ENCODE peak calls at places on chromosomes 13 and 19, in four cellular contexts. One of them, this sample, is unnamed.
A peak's percentile ranks its signal among the peaks of the same experiment; 100 is the strongest.

GRCh38 chr13:40406405-40407138 is 259.9 kb downstream of the FOXO1 start:
- DNase-seq in foreskin melanocyte: no peak
- DNase-seq in T-helper 17 cell: no peak
- DNase-seq in small intestine: no peak
- DNase-seq in this sample: no peak

GRCh38 chr13:40777166-40777956 is 6.4 kb upstream of the MRPS31 start:
- DNase-seq in T-helper 17 cell: no peak
- DNase-seq in foreskin melanocyte: peak; percentile 32
- DNase-seq in small intestine: peak; percentile 76
- DNase-seq in this sample: no peak

GRCh38 chr19:34690372-34690771 is 12.9 kb downstream of the ZNF302 start:
- DNase-seq in small intestine: no peak
- DNase-seq in foreskin melanocyte: no peak
- DNase-seq in T-helper 17 cell: no peak
- DNase-seq in this sample: no peak

GRCh38 chr13:31476753-31477152 is 262.6 kb upstream of the RXFP2 start:
- DNase-seq in T-helper 17 cell: no peak
- DNase-seq in small intestine: no peak
- DNase-seq in foreskin melanocyte: no peak
- DNase-seq in this sample: no peak

GRCh38 chr19:58059003-58059671 is at the start of gene ZNF135:
- DNase-seq in small intestine: peak; percentile 66
- DNase-seq in T-helper 17 cell: no peak
- DNase-seq in foreskin melanocyte: peak; percentile 52
- DNase-seq in this sample: peak; percentile 13

GRCh38 chr13:71785361-71785760 is 81.6 kb downstream of the DACH1 start:
- DNase-seq in small intestine: no peak
- DNase-seq in T-helper 17 cell: no peak
- DNase-seq in foreskin melanocyte: no peak
- DNase-seq in this sample: no peak

GRCh38 chr13:100491164-100491847 is 97.3 kb downstream of the GGACT start:
- DNase-seq in T-helper 17 cell: no peak
- DNase-seq in foreskin melanocyte: peak; percentile 47
- DNase-seq in small intestine: no peak
- DNase-seq in this sample: no peak

GRCh38 chr13:99230991-99231390 is 27.2 kb downstream of the GPR18 start:
- DNase-seq in T-helper 17 cell: no peak
- DNase-seq in foreskin melanocyte: no peak
- DNase-seq in small intestine: no peak
- DNase-seq in this sample: no peak

GRCh38 chr13:29954082-29955043 is 103.9 kb upstream of the UBL3 start:
- DNase-seq in small intestine: peak; percentile 87
- DNase-seq in T-helper 17 cell: no peak
- DNase-seq in foreskin melanocyte: no peak
- DNase-seq in this sample: no peak

GRCh38 chr19:53192771-53193533 is at the start of gene ZNF665:
- DNase-seq in foreskin melanocyte: peak; percentile 56
- DNase-seq in T-helper 17 cell: peak; percentile 58
- DNase-seq in small intestine: peak; percentile 90
- DNase-seq in this sample: peak; percentile 81

GRCh38 chr13:20782116-20782708 is 8.5 kb upstream of the EEF1AKMT1 start:
- DNase-seq in T-helper 17 cell: no peak
- DNase-seq in foreskin melanocyte: no peak
- DNase-seq in small intestine: no peak
- DNase-seq in this sample: no peak

GRCh38 chr19:49409441-49410029 is 13.7 kb downstream of the PTH2 start:
- DNase-seq in foreskin melanocyte: no peak
- DNase-seq in T-helper 17 cell: no peak
- DNase-seq in small intestine: peak; percentile 44
- DNase-seq in this sample: no peak

GRCh38 chr19:45908956-45909355 is 5.6 kb downstream of the NANOS2 start:
- DNase-seq in small intestine: no peak
- DNase-seq in foreskin melanocyte: no peak
- DNase-seq in T-helper 17 cell: no peak
- DNase-seq in this sample: no peak

GRCh38 chr19:55579766-55580621 is 654 bp downstream of the ZNF579 start:
- DNase-seq in T-helper 17 cell: no peak
- DNase-seq in small intestine: no peak
- DNase-seq in foreskin melanocyte: no peak
- DNase-seq in this sample: no peak

GRCh38 chr13:106919093-106919492 is 351.2 kb upstream of the ARGLU1 start:
- DNase-seq in small intestine: no peak
- DNase-seq in foreskin melanocyte: no peak
- DNase-seq in T-helper 17 cell: no peak
- DNase-seq in this sample: no peak

GRCh38 chr13:32587774-32588165 is 1.5 kb downstream of the PDS5B start:
- DNase-seq in T-helper 17 cell: no peak
- DNase-seq in foreskin melanocyte: peak; percentile 14
- DNase-seq in small intestine: peak; percentile 10
- DNase-seq in this sample: no peak

GRCh38 chr19:318509-318774 is 26.2 kb downstream of the MIER2 start:
- DNase-seq in T-helper 17 cell: no peak
- DNase-seq in small intestine: no peak
- DNase-seq in foreskin melanocyte: no peak
- DNase-seq in this sample: no peak

GRCh38 chr19:40954573-40954972 is 36.5 kb upstream of the CYP2B6 start:
- DNase-seq in small intestine: no peak
- DNase-seq in T-helper 17 cell: no peak
- DNase-seq in foreskin melanocyte: peak; percentile 2
- DNase-seq in this sample: no peak

GRCh38 chr13:73536865-73537264 is 478.1 kb downstream of the KLF5 start:
- DNase-seq in small intestine: no peak
- DNase-seq in foreskin melanocyte: no peak
- DNase-seq in T-helper 17 cell: no peak
- DNase-seq in this sample: no peak

GRCh38 chr13:46179576-46180368 is 2.2 kb downstream of the LCP1 start:
- DNase-seq in small intestine: peak; percentile 43
- DNase-seq in foreskin melanocyte: no peak
- DNase-seq in T-helper 17 cell: peak; percentile 42
- DNase-seq in this sample: no peak

GRCh38 chr19:42233106-42233505 is 9.3 kb downstream of the GSK3A start:
- DNase-seq in T-helper 17 cell: no peak
- DNase-seq in small intestine: no peak
- DNase-seq in foreskin melanocyte: no peak
- DNase-seq in this sample: no peak

GRCh38 chr19:495440-496332 is 600 bp upstream of the MADCAM1 start:
- DNase-seq in T-helper 17 cell: no peak
- DNase-seq in foreskin melanocyte: peak; percentile 24
- DNase-seq in small intestine: no peak
- DNase-seq in this sample: no peak